ENCODE peak calls at places on chromosomes 16 and 17, in nine cellular contexts. W, O, K, C, I, T, M, L and D are unnamed samples.

GRCh38 chr17:44108440-44109311 is 14.8 kb downstream of the HDAC5 start:
- DNase-seq in W (no peak), O (peak; percentile 86), K (no peak), C (peak; percentile 75), I (peak; percentile 74), T (no peak), M (peak; percentile 96), L (no peak), D (no peak)

GRCh38 chr17:951388-952132 is 28.0 kb downstream of the NXN start:
- DNase-seq in W (peak; percentile 42), O (no peak), K (peak; percentile 43), C (no peak), I (peak; percentile 93), T (no peak), M (peak; percentile 74), L (peak; percentile 87), D (no peak)

GRCh38 chr16:23578096-23578830 is 17.9 kb downstream of the NDUFAB1 start:
- DNase-seq in W (no peak), O (no peak), K (no peak), C (no peak), I (no peak), T (no peak), M (peak; percentile 72), L (no peak), D (no peak)

GRCh38 chr16:52318259-52319008 is 228.5 kb downstream of the TOX3 start:
- DNase-seq in W (no peak), O (no peak), K (no peak), C (no peak), I (no peak), T (no peak), M (no peak), L (no peak), D (no peak)

GRCh38 chr16:72073831-72074230 is 10.8 kb downstream of the HPR start:
- DNase-seq in W (no peak), O (no peak), K (no peak), C (no peak), I (no peak), T (no peak), M (peak; percentile 83), L (no peak), D (no peak)

GRCh38 chr16:2250652-2251280 is 621 bp downstream of the ECI1 start:
- DNase-seq in W (no peak), O (no peak), K (no peak), C (no peak), I (peak; percentile 55), T (no peak), M (peak; percentile 55), L (no peak), D (no peak)

GRCh38 chr17:28508325-28508724 is 2.2 kb downstream of the FOXN1 start:
- DNase-seq in W (no peak), O (peak; percentile 78), K (no peak), C (no peak), I (no peak), T (no peak), M (no peak), L (no peak), D (no peak)

GRCh38 chr17:57284984-57285646 is 28.8 kb downstream of the MSI2 start:
- DNase-seq in W (no peak), O (no peak), K (no peak), C (no peak), I (no peak), T (no peak), M (no peak), L (no peak), D (no peak)

GRCh38 chr17:4769628-4770027 is 2.1 kb upstream of the TM4SF5 start:
- DNase-seq in W (peak; percentile 62), O (no peak), K (no peak), C (no peak), I (no peak), T (no peak), M (no peak), L (no peak), D (no peak)

GRCh38 chr17:10649031-10649430 is 8.1 kb downstream of the MYH3 start:
- DNase-seq in W (no peak), O (no peak), K (no peak), C (no peak), I (no peak), T (no peak), M (peak; percentile 30), L (no peak), D (no peak)

GRCh38 chr16:87470332-87470731 is 22.5 kb downstream of the ZCCHC14 start:
- DNase-seq in W (no peak), O (peak; percentile 42), K (no peak), C (no peak), I (no peak), T (no peak), M (no peak), L (no peak), D (peak; percentile 14)

GRCh38 chr17:31512104-31512740 is 120.7 kb downstream of the RAB11FIP4 start:
- DNase-seq in W (no peak), O (no peak), K (no peak), C (no peak), I (no peak), T (no peak), M (no peak), L (no peak), D (no peak)

GRCh38 chr17:73770115-73770848 is 126.0 kb upstream of the SDK2 start:
- DNase-seq in W (peak; percentile 60), O (peak; percentile 96), K (no peak), C (peak; percentile 69), I (no peak), T (peak; percentile 21), M (peak; percentile 70), L (peak; percentile 42), D (no peak)

GRCh38 chr16:12017583-12017982 is 41.0 kb downstream of the SNX29 start:
- DNase-seq in W (no peak), O (no peak), K (no peak), C (no peak), I (no peak), T (no peak), M (peak; percentile 59), L (no peak), D (no peak)

GRCh38 chr16:9092282-9092962 is 978 bp downstream of the HAPSTR1 start:
- DNase-seq in W (no peak), O (peak; percentile 42), K (peak; percentile 39), C (peak; percentile 79), I (peak; percentile 50), T (no peak), M (no peak), L (peak; percentile 57), D (no peak)

GRCh38 chr17:8359769-8360168 is 16.7 kb downstream of the KRABD2 start:
- DNase-seq in W (peak; percentile 40), O (no peak), K (peak; percentile 31), C (no peak), I (no peak), T (no peak), M (peak; percentile 81), L (no peak), D (no peak)

GRCh38 chr17:8360751-8361150 is 15.8 kb downstream of the KRABD2 start:
- DNase-seq in W (no peak), O (no peak), K (no peak), C (no peak), I (no peak), T (no peak), M (no peak), L (no peak), D (no peak)

GRCh38 chr17:8357910-8358309 is 18.3 kb downstream of the ODF4 start:
- DNase-seq in W (no peak), O (no peak), K (no peak), C (no peak), I (no peak), T (no peak), M (no peak), L (no peak), D (no peak)

GRCh38 chr17:8362651-8363332 is 13.7 kb downstream of the KRABD2 start:
- DNase-seq in W (no peak), O (no peak), K (no peak), C (no peak), I (no peak), T (no peak), M (peak; percentile 50), L (no peak), D (no peak)

DNA sequence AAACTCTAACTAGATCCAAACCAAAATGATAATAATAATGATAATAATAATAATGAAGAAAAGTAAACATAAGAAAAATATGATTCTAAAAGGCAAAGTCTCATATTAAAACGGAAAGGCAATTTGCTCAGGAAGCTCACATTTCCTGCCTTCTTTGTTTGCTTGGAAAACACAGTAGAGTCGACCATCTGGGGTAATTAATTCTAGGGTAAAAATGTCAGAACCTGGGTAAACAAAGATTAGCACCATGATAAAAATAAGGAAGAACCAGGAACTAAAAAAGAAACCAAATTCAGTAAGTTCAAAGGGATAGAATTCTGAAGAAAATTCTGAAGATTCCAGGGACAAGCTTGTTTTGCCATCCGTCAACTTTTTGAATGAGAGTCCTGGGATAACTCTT is 16.2 kb downstream of the KRABD2 start:
- DNase-seq in W (no peak), O (no peak), K (no peak), C (no peak), I (no peak), T (no peak), M (no peak), L (no peak), D (no peak)
- TF ChIP-seq CTCF in W (no peak), O (no peak), K (no peak), C (no peak), I (no peak), T (no peak), M (no peak), L (no peak), D (no peak)

GRCh38 chr17:76371656-76372628 is 12.5 kb upstream of the SPHK1 start:
- DNase-seq in W (peak; percentile 77), O (no peak), K (no peak), C (no peak), I (no peak), T (no peak), M (peak; percentile 99), L (no peak), D (no peak)
- TF ChIP-seq CTCF in W (no peak), O (no peak), K (no peak), C (no peak), I (no peak), T (no peak), M (no peak), L (no peak), D (no peak)

GRCh38 chr17:51487947-51488346 is 227.6 kb downstream of the UTP18 start:
- DNase-seq in W (peak; percentile 56), O (peak; percentile 66), K (peak; percentile 5), C (no peak), I (peak; percentile 21), T (peak; percentile 77), M (no peak), L (peak; percentile 40), D (no peak)
- TF ChIP-seq CTCF in W (peak; percentile 60), O (peak; percentile 80), K (no peak), C (no peak), I (no peak), T (peak; percentile 85), M (no peak), L (no peak), D (peak; percentile 30)

DNA sequence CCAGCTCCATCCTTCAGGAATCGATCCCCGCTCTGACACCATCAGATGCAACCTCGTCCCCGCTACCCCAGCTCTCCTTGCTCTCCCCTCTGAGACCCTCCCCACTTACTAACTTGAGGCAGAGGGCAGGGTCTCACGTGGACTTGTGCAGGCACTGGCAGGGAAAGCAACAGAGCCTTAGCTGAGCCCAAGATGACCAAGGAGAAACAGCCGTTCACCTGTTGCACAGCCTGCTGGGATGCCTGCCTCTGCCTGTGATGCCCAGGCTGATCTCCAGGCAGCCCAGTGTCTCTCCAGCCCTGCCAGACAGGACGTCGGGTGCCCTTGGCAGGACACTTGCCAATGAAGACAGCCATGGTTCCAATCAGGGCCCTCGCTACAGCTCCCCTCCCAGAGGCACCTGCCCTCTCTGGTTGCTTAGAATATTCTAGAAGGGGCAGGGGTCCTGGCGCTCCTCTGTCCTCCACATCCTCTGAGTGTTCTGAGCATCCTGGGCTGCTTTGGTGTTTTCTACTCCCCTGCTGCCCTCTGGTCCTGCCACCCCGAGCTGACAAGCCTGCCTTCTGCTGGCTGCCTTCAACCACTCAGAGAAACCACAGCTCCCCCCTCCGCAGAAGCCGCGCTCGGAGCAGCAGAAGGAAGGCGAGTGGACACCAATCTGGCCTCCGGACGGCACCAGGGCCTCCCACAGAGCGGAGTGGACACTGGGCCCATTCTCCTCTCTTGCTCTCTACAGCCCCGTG is 6.7 kb downstream of the CEP295NL start:
- DNase-seq in W (no peak), O (no peak), K (no peak), C (no peak), I (no peak), T (no peak), M (no peak), L (no peak), D (no peak)
- TF ChIP-seq CTCF in W (no peak), O (peak; percentile 5), K (no peak), C (no peak), I (no peak), T (no peak), M (no peak), L (no peak), D (no peak)